ENCODE peak calls at places on chromosomes 5 and 9, in five cellular contexts. One of them, this sample, is unnamed.

GRCh38 chr5:125584119-125584518 is 837.7 kb upstream of the ZNF608 start:
- DNase-seq in suprapubic skin: no peak
- DNase-seq in germinal center: no peak
- DNase-seq in H7: no peak
- DNase-seq in spleen: no peak
- DNase-seq in this sample: no peak

GRCh38 chr5:96934291-96934694 is 1.6 kb upstream of the LNPEP start:
- DNase-seq in H7: no peak
- DNase-seq in suprapubic skin: no peak
- DNase-seq in spleen: no peak
- DNase-seq in germinal center: no peak
- DNase-seq in this sample: no peak

GRCh38 chr5:131684051-131684450 is 49.0 kb upstream of the RAPGEF6 start:
- DNase-seq in spleen: no peak
- DNase-seq in suprapubic skin: no peak
- DNase-seq in germinal center: no peak
- DNase-seq in H7: no peak
- DNase-seq in this sample: no peak

GRCh38 chr9:7668541-7668940 is 131.0 kb downstream of the DMAC1 start:
- DNase-seq in H7: no peak
- DNase-seq in spleen: no peak
- DNase-seq in germinal center: no peak
- DNase-seq in suprapubic skin: no peak
- DNase-seq in this sample: no peak

GRCh38 chr9:121764371-121764730 is 112.9 kb downstream of the DAB2IP start:
- DNase-seq in H7: no peak
- DNase-seq in spleen: no peak
- DNase-seq in suprapubic skin: no peak
- DNase-seq in germinal center: no peak
- DNase-seq in this sample: no peak

GRCh38 chr5:6843821-6844220 is 130.6 kb downstream of the TENT4A start:
- DNase-seq in spleen: no peak
- DNase-seq in suprapubic skin: no peak
- DNase-seq in germinal center: no peak
- DNase-seq in H7: no peak
- DNase-seq in this sample: no peak

GRCh38 chr5:6708814-6709213 is 4.4 kb upstream of the TENT4A start:
- DNase-seq in germinal center: no peak
- DNase-seq in spleen: no peak
- DNase-seq in H7: no peak
- DNase-seq in suprapubic skin: no peak
- DNase-seq in this sample: peak

GRCh38 chr9:2120926-2121689 is 106.0 kb downstream of the SMARCA2 start:
- DNase-seq in suprapubic skin: no peak
- DNase-seq in germinal center: no peak
- DNase-seq in spleen: no peak
- DNase-seq in H7: no peak
- DNase-seq in this sample: no peak

GRCh38 chr9:122807271-122807900 is 7.5 kb downstream of the OR1K1 start:
- DNase-seq in germinal center: no peak
- DNase-seq in suprapubic skin: no peak
- DNase-seq in spleen: no peak
- DNase-seq in H7: no peak
- DNase-seq in this sample: no peak

GRCh38 chr9:113221800-113222481 is 597 bp downstream of the SLC31A1 start:
- DNase-seq in H7: no peak
- DNase-seq in spleen: no peak
- DNase-seq in germinal center: no peak
- DNase-seq in suprapubic skin: no peak
- DNase-seq in this sample: no peak

GRCh38 chr9:8221462-8221861 is 421.9 kb upstream of the DMAC1 start:
- DNase-seq in suprapubic skin: no peak
- DNase-seq in spleen: no peak
- DNase-seq in H7: no peak
- DNase-seq in germinal center: no peak
- DNase-seq in this sample: no peak

GRCh38 chr9:114344692-114345091 is 15.0 kb downstream of the ORM2 start:
- DNase-seq in suprapubic skin: no peak
- DNase-seq in germinal center: no peak
- DNase-seq in H7: no peak
- DNase-seq in spleen: no peak
- DNase-seq in this sample: no peak

GRCh38 chr5:6638236-6638635 is 5.0 kb downstream of the SRD5A1 start:
- DNase-seq in germinal center: no peak
- DNase-seq in suprapubic skin: no peak
- DNase-seq in H7: no peak
- DNase-seq in spleen: no peak
- DNase-seq in this sample: no peak

GRCh38 chr5:33321026-33321425 is 119.7 kb upstream of the TARS1 start:
- DNase-seq in germinal center: no peak
- DNase-seq in spleen: no peak
- DNase-seq in suprapubic skin: no peak
- DNase-seq in H7: no peak
- DNase-seq in this sample: no peak

GRCh38 chr5:150077060-150077459 is 9.3 kb downstream of the CSF1R start:
- DNase-seq in spleen: peak
- DNase-seq in H7: peak
- DNase-seq in germinal center: no peak
- DNase-seq in suprapubic skin: peak
- DNase-seq in this sample: no peak

GRCh38 chr9:108903437-108904103 is 30.4 kb downstream of the ELP1 start:
- DNase-seq in spleen: no peak
- DNase-seq in suprapubic skin: no peak
- DNase-seq in H7: no peak
- DNase-seq in germinal center: no peak
- DNase-seq in this sample: no peak

GRCh38 chr5:62273691-62274090 is 32.3 kb upstream of the KIF2A start:
- DNase-seq in H7: no peak
- DNase-seq in suprapubic skin: no peak
- DNase-seq in germinal center: no peak
- DNase-seq in spleen: no peak
- DNase-seq in this sample: no peak

GRCh38 chr5:16574789-16575785 is 41.7 kb downstream of the RETREG1 start:
- DNase-seq in spleen: no peak
- DNase-seq in suprapubic skin: no peak
- DNase-seq in germinal center: no peak
- DNase-seq in H7: no peak
- DNase-seq in this sample: no peak

GRCh38 chr9:87812375-87813118 is 70.1 kb upstream of the SPATA31E1 start:
- DNase-seq in spleen: no peak
- DNase-seq in H7: peak
- DNase-seq in germinal center: no peak
- DNase-seq in suprapubic skin: no peak
- DNase-seq in this sample: no peak

GRCh38 chr9:105070176-105070575 is 142.2 kb upstream of the ABCA1 start:
- DNase-seq in germinal center: no peak
- DNase-seq in spleen: no peak
- DNase-seq in suprapubic skin: no peak
- DNase-seq in H7: no peak
- DNase-seq in this sample: no peak

GRCh38 chr5:153516503-153516902 is 26.0 kb downstream of the GRIA1 start:
- DNase-seq in H7: peak
- DNase-seq in germinal center: no peak
- DNase-seq in spleen: no peak
- DNase-seq in suprapubic skin: no peak
- DNase-seq in this sample: no peak

GRCh38 chr9:108702681-108703080 is 153.1 kb downstream of the ACTL7B start:
- DNase-seq in suprapubic skin: no peak
- DNase-seq in spleen: no peak
- DNase-seq in germinal center: no peak
- DNase-seq in H7: no peak
- DNase-seq in this sample: no peak

GRCh38 chr5:62600560-62601252 is 22.1 kb downstream of the LRRC70 start:
- DNase-seq in H7: no peak
- DNase-seq in germinal center: no peak
- DNase-seq in suprapubic skin: no peak
- DNase-seq in spleen: no peak
- DNase-seq in this sample: no peak

GRCh38 chr5:111694183-111694582 is 62.8 kb downstream of the NREP start:
- DNase-seq in germinal center: no peak
- DNase-seq in H7: no peak
- DNase-seq in suprapubic skin: no peak
- DNase-seq in spleen: no peak
- DNase-seq in this sample: no peak

GRCh38 chr9:96381696-96382095 is 1.8 kb downstream of the SLC35D2 start:
- DNase-seq in germinal center: no peak
- DNase-seq in H7: no peak
- DNase-seq in spleen: no peak
- DNase-seq in suprapubic skin: no peak
- DNase-seq in this sample: no peak

GRCh38 chr9:124011460-124012301 is at the start of gene LHX2:
- DNase-seq in suprapubic skin: no peak
- DNase-seq in spleen: peak
- DNase-seq in H7: peak
- DNase-seq in germinal center: peak
- DNase-seq in this sample: no peak

GRCh38 chr5:10863763-10864383 is 102.8 kb upstream of the DAP start:
- DNase-seq in suprapubic skin: no peak
- DNase-seq in germinal center: peak
- DNase-seq in H7: peak
- DNase-seq in spleen: no peak
- DNase-seq in this sample: no peak

GRCh38 chr9:78967557-78968212 is 604.1 kb upstream of the TLE4 start:
- DNase-seq in spleen: no peak
- DNase-seq in germinal center: no peak
- DNase-seq in H7: no peak
- DNase-seq in suprapubic skin: no peak
- DNase-seq in this sample: no peak

GRCh38 chr5:57298985-57299491 is 125.2 kb downstream of the GPBP1 start:
- DNase-seq in suprapubic skin: no peak
- DNase-seq in germinal center: peak
- DNase-seq in spleen: no peak
- DNase-seq in H7: peak
- DNase-seq in this sample: no peak

GRCh38 chr5:160504906-160505305 is 83.3 kb downstream of the PTTG1 start:
- DNase-seq in spleen: no peak
- DNase-seq in suprapubic skin: no peak
- DNase-seq in germinal center: no peak
- DNase-seq in H7: no peak
- DNase-seq in this sample: no peak

GRCh38 chr9:87678650-87679355 is 47.1 kb upstream of the CTSL start:
- DNase-seq in spleen: no peak
- DNase-seq in suprapubic skin: no peak
- DNase-seq in germinal center: peak
- DNase-seq in H7: peak
- DNase-seq in this sample: no peak

GRCh38 chr5:123875444-123876264 is 363.7 kb downstream of the CSNK1G3 start:
- DNase-seq in suprapubic skin: no peak
- DNase-seq in germinal center: no peak
- DNase-seq in H7: peak
- DNase-seq in spleen: no peak
- DNase-seq in this sample: no peak

GRCh38 chr5:103433216-103433615 is 129.4 kb downstream of the NUDT12 start:
- DNase-seq in H7: no peak
- DNase-seq in suprapubic skin: no peak
- DNase-seq in germinal center: no peak
- DNase-seq in spleen: no peak
- DNase-seq in this sample: no peak

This sample was measured in upper lobe of right lung.